ENCODE peak calls at places on chromosome 6, in five cellular contexts. G is epithelial cell of esophagus, N is foreskin fibroblast, I is natural killer cell, A is MCF 10A. Y is an unnamed sample.

GRCh38 chr6:16718301-16718700 is 43.0 kb downstream of the ATXN1 start:
- DNase-seq in G (no peak), N (no peak), I (no peak), A (no peak), Y (no peak)

GRCh38 chr6:165661416-165662001 is 1.5 kb downstream of the PDE10A start:
- DNase-seq in G (no peak), N (no peak), I (no peak), A (no peak), Y (no peak)

GRCh38 chr6:3331498-3331897 is 72.8 kb downstream of the PSMG4 start:
- DNase-seq in G (no peak), N (no peak), I (no peak), A (no peak), Y (no peak)

GRCh38 chr6:110511401-110511800 is 35.0 kb upstream of the SLC22A16 start:
- DNase-seq in G (peak), N (no peak), I (no peak), A (no peak), Y (no peak)

GRCh38 chr6:158026054-158026900 is 44.6 kb downstream of the SYNJ2 start:
- DNase-seq in G (peak), N (peak), I (peak), A (peak), Y (peak)

GRCh38 chr6:40695750-40696415 is 108.7 kb upstream of the LRFN2 start:
- DNase-seq in G (no peak), N (no peak), I (no peak), A (no peak), Y (no peak)

GRCh38 chr6:141041596-141042087 is 1091.1 kb upstream of the GJE1 start:
- DNase-seq in G (no peak), N (no peak), I (no peak), A (no peak), Y (no peak)

GRCh38 chr6:137863126-137863996 is 3.7 kb upstream of the TNFAIP3 start:
- DNase-seq in G (no peak), N (no peak), I (no peak), A (no peak), Y (no peak)

GRCh38 chr6:4668271-4669179 is 107.7 kb upstream of the CDYL start:
- DNase-seq in G (no peak), N (no peak), I (no peak), A (no peak), Y (peak)

GRCh38 chr6:22917344-22917743 is 348.0 kb downstream of the HDGFL1 start:
- DNase-seq in G (no peak), N (no peak), I (no peak), A (no peak), Y (no peak)

GRCh38 chr6:24807584-24807983 is 8.9 kb upstream of the ARMH2 start:
- DNase-seq in G (no peak), N (no peak), I (no peak), A (no peak), Y (no peak)

GRCh38 chr6:124792386-124792785 is 169.9 kb upstream of the RNF217 start:
- DNase-seq in G (peak), N (no peak), I (no peak), A (peak), Y (no peak)

GRCh38 chr6:4656106-4656505 is 120.1 kb upstream of the CDYL start:
- DNase-seq in G (no peak), N (no peak), I (no peak), A (no peak), Y (no peak)

GRCh38 chr6:99905209-99906106 is 88.6 kb downstream of the MCHR2 start:
- DNase-seq in G (peak), N (peak), I (no peak), A (peak), Y (peak)

GRCh38 chr6:43911625-43912577 is 141.9 kb downstream of the VEGFA start:
- DNase-seq in G (no peak), N (no peak), I (no peak), A (no peak), Y (no peak)

GRCh38 chr6:123193298-123193697 is 197.3 kb downstream of the CLVS2 start:
- DNase-seq in G (no peak), N (no peak), I (no peak), A (no peak), Y (no peak)

GRCh38 chr6:23621026-23621425 is 505.0 kb upstream of the NRSN1 start:
- DNase-seq in G (no peak), N (no peak), I (no peak), A (peak), Y (peak)

GRCh38 chr6:54716869-54717268 is 129.7 kb upstream of the FAM83B start:
- DNase-seq in G (peak), N (peak), I (no peak), A (no peak), Y (no peak)

GRCh38 chr6:19159087-19159486 is 678.1 kb upstream of the ID4 start:
- DNase-seq in G (no peak), N (no peak), I (no peak), A (no peak), Y (peak)

GRCh38 chr6:169034523-169035167 is 219.0 kb downstream of the THBS2 start:
- DNase-seq in G (no peak), N (peak), I (no peak), A (peak), Y (no peak)

GRCh38 chr6:35494161-35494563 is 2.7 kb downstream of the TEAD3 start:
- DNase-seq in G (peak), N (peak), I (no peak), A (no peak), Y (no peak)

GRCh38 chr6:31403283-31403989 is at the start of gene MICA:
- DNase-seq in G (peak), N (peak), I (peak), A (peak), Y (peak)
- TF ChIP-seq CTCF in G (no peak), N (no peak), I (no peak), A (no peak), Y (peak)

GRCh38 chr6:13673368-13673767 is 38.3 kb downstream of the RANBP9 start:
- DNase-seq in G (no peak), N (no peak), I (no peak), A (no peak), Y (no peak)
- TF ChIP-seq CTCF in G (no peak), N (no peak), I (no peak), A (no peak), Y (no peak)

DNA sequence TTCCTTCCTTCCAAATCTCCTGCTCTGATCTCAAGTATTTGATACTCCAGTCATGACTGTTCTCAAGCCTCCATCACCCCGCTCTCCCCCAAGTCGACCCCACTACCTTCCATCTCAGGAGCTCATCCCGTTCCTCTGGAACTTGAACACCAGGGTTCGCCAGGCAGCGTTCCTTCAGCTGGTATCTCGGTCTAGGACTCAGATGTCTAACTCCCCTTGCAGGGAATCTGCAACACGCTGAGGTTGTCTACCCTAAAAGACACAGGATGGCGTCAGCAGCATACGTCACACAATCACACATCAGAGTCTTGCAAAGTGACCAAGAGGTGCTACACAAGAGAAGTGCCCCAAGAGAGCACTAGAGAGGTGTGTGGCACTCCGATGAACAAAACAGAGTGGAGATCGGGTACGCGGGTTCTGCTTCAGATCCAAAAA is 706 bp downstream of the ZNF184 start:
- DNase-seq in G (peak), N (no peak), I (peak), A (peak), Y (peak)
- TF ChIP-seq CTCF in G (peak), N (no peak), I (no peak), A (no peak), Y (no peak)

GRCh38 chr6:1063671-1064355 is 248.1 kb upstream of the FOXQ1 start:
- DNase-seq in G (peak), N (peak), I (no peak), A (no peak), Y (no peak)

GRCh38 chr6:1059596-1059995 is 252.3 kb upstream of the FOXQ1 start:
- DNase-seq in G (no peak), N (no peak), I (no peak), A (no peak), Y (no peak)

GRCh38 chr6:1066449-1066848 is 245.4 kb upstream of the FOXQ1 start:
- DNase-seq in G (no peak), N (no peak), I (no peak), A (no peak), Y (no peak)

GRCh38 chr6:1065986-1066385 is 245.9 kb upstream of the FOXQ1 start:
- DNase-seq in G (no peak), N (no peak), I (no peak), A (no peak), Y (no peak)

GRCh38 chr6:1062786-1063545 is 248.9 kb upstream of the FOXQ1 start:
- DNase-seq in G (no peak), N (no peak), I (no peak), A (peak), Y (no peak)
- TF ChIP-seq CTCF in G (no peak), N (no peak), I (no peak), A (no peak), Y (no peak)

GRCh38 chr6:108260126-108260808 is 573 bp downstream of the SNX3 start:
- DNase-seq in G (peak), N (peak), I (no peak), A (peak), Y (peak)

GRCh38 chr6:108263371-108263770 is 2.5 kb upstream of the SNX3 start:
- DNase-seq in G (no peak), N (no peak), I (no peak), A (no peak), Y (no peak)

GRCh38 chr6:108260809-108261569 is at the start of gene SNX3:
- DNase-seq in G (peak), N (peak), I (peak), A (peak), Y (peak)
- TF ChIP-seq CTCF in G (no peak), N (no peak), I (no peak), A (no peak), Y (peak)

GRCh38 chr6:69179681-69180080 is 544.6 kb downstream of the ADGRB3 start:
- DNase-seq in G (peak), N (no peak), I (no peak), A (peak), Y (no peak)
- TF ChIP-seq CTCF in G (peak), N (no peak), I (no peak), A (no peak), Y (peak)

DNA sequence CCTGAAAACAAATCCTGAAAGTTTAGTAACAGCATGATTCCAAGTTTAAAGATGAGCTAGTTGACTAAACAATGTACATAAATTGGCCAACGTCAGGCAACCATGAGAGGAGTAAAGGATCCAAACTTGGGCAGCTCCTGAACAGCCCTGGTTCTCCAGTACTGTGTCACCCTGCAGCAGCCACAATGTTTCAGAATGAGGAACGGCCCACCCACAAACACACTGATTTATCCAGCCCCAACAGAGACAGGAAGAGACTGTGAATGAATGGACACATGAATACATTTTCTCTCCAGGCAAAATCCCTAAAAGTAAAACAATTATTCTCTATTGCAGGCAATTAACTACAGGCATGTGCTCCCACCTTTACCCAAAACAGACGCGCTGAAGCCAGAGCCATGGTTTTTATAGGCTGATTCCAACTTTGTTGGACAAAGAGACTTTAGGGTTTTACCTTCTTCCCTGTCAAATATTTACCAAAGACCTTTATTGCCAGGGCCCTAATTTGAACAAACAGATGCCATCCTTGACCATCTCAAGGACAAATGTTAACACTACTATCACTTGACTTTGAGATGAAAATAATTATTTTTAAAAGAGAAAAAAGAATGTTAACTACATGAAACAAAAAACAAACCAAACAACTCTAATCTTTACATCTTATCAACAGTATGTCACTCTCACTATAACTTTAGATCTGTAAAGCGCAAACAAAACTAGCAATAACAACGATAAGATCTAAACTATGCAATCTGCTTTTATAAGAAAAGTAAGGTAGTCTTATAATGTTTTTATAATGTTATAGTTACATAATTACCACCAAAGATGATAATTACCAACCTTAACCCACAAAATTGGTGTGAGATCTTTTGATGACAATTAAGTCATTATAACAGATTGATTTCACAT is 22.9 kb downstream of the CNKSR3 start:
- DNase-seq in G (no peak), N (no peak), I (no peak), A (no peak), Y (no peak)
- TF ChIP-seq CTCF in G (no peak), N (no peak), I (no peak), A (no peak), Y (no peak)

GRCh38 chr6:11595903-11596302 is 58.4 kb downstream of the TMEM170B start:
- DNase-seq in G (no peak), N (no peak), I (no peak), A (no peak), Y (peak)
- TF ChIP-seq CTCF in G (peak), N (no peak), I (no peak), A (no peak), Y (peak)

Y was measured in brain microvascular endothelial cell.